ENCODE peak calls at places on chromosomes 11 and 22, in four cellular contexts. P, A, Z and M are unnamed samples. For H3K4me1, the result is how much of the 10 kb centered on the place peaks cover.

GRCh38 chr22:36406721-36407120 is 19.0 kb upstream of the MYH9 start:
- DNase-seq in Z (no peak), P (no peak), A (no peak), M (no peak)

GRCh38 chr22:39448205-39449054 is 8.4 kb upstream of the MGAT3 start:
- DNase-seq in Z (no peak), P (no peak), A (no peak), M (no peak)

GRCh38 chr11:16604784-16605439 is 133.5 kb upstream of the C11orf58 start:
- DNase-seq in P (peak), A (peak), Z (peak), M (no peak)

GRCh38 chr11:23236846-23237550 is 376.7 kb upstream of the CCDC179 start:
- DNase-seq in P (peak), Z (no peak), A (no peak), M (no peak)

GRCh38 chr11:76654310-76654851 is 16.2 kb downstream of the LRRC32 start:
- DNase-seq in P (peak), A (peak), Z (no peak), M (no peak)

GRCh38 chr22:22836635-22837034 is 51.0 kb upstream of the IGLL5 start:
- DNase-seq in P (no peak), A (no peak), Z (no peak), M (no peak)

GRCh38 chr11:134725939-134726639 is 314.0 kb upstream of the B3GAT1 start:
- DNase-seq in A (no peak), Z (no peak), P (no peak), M (no peak)

GRCh38 chr22:17884084-17884483 is 109.8 kb upstream of the BID start:
- DNase-seq in P (no peak), Z (no peak), A (no peak), M (no peak)

GRCh38 chr11:94103476-94103875 is 25.2 kb upstream of the PANX1 start:
- DNase-seq in Z (no peak), A (no peak), P (no peak), M (no peak)

GRCh38 chr11:27280131-27280530 is 82.9 kb downstream of the CCDC34 start:
- DNase-seq in A (no peak), Z (no peak), P (no peak), M (no peak)

GRCh38 chr22:44497218-44497903 is 672 bp downstream of the RTL6 start:
- DNase-seq in P (no peak), A (no peak), Z (peak), M (no peak)

GRCh38 chr11:115322553-115323203 is 181.5 kb downstream of the CADM1 start:
- DNase-seq in A (no peak), Z (no peak), P (no peak), M (no peak)

GRCh38 chr11:104795511-104796213 is 102.6 kb downstream of the CASP12 start:
- DNase-seq in A (no peak), Z (no peak), P (no peak), M (no peak)

GRCh38 chr11:104792861-104793260 is 105.4 kb downstream of the CASP12 start:
- DNase-seq in Z (no peak), P (no peak), A (no peak), M (no peak)

GRCh38 chr11:104799251-104799650 is 99.0 kb downstream of the CASP12 start:
- DNase-seq in P (no peak), Z (no peak), A (no peak), M (peak)

GRCh38 chr11:104803770-104804169 is 94.5 kb downstream of the CASP12 start:
- DNase-seq in A (no peak), Z (no peak), P (no peak), M (no peak)

DNA sequence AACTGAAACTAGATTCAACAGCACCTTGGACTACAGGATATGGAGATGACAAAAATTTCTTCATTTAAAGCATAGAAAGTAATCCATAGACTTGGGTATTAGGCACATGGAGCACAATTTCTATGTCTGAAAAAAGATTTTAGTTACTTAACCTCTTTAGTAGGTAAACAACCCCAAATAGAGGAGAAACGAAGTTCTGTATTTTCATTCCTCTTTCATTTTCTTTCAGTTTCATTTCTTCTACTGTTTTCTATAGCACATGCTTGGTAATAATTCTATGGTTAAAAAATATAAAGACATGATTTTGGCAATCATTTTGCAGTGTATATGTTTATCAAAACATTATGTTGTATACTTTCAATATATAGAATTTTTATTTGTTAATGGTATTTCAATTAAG is 99.5 kb downstream of the CASP12 start:
- DNase-seq in Z (no peak), P (no peak), A (no peak), M (no peak)
- H3K4me3 ChIP-seq in Z (no peak), P (no peak), A (no peak), M (peak)

GRCh38 chr11:61045271-61045670 is 57.0 kb upstream of the CD5 start:
- DNase-seq in Z (no peak), P (no peak), A (no peak), M (no peak)

GRCh38 chr11:61037694-61038093 is 64.6 kb upstream of the CD5 start:
- DNase-seq in P (peak), A (no peak), Z (no peak), M (no peak)

GRCh38 chr11:61042961-61043540 is 59.2 kb upstream of the CD5 start:
- DNase-seq in A (no peak), P (no peak), Z (no peak), M (peak)

GRCh38 chr11:61041755-61042518 is 60.4 kb upstream of the CD5 start:
- DNase-seq in P (no peak), A (no peak), Z (no peak), M (peak)

DNA sequence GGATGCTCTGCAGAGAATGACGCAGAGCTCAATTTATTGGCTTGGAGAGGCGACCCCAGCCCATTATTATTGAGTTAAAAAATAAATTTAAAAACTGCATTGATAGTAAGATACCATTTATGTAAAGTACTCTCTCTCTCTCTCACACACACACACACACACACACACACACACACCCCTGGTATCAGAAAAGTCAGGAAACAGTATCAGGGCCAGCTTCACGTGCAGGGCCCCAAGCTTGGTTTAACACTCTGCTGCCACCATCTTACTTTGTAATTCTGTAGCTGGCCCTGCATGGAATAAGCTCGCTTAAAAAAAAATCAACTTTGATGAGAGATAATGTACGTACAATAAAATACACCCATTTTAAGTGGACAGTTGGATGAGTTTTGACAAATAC is 59.8 kb upstream of the CD5 start:
- DNase-seq in Z (no peak), P (no peak), A (no peak), M (no peak)
- H3K27ac ChIP-seq in Z (no peak), P (no peak), A (no peak), M (peak)

GRCh38 chr11:118893662-118894061 is 10.0 kb downstream of the CXCR5 start:
- DNase-seq in P (no peak), A (peak), Z (no peak), M (no peak)

GRCh38 chr11:118894192-118894591 is 10.5 kb downstream of the CXCR5 start:
- DNase-seq in A (no peak), P (no peak), Z (no peak), M (no peak)

GRCh38 chr11:118896921-118897591 is 13.4 kb downstream of the CXCR5 start:
- DNase-seq in A (no peak), Z (no peak), P (no peak), M (no peak)

GRCh38 chr11:118896472-118896913 is 12.8 kb downstream of the CXCR5 start:
- DNase-seq in P (no peak), Z (no peak), A (no peak), M (no peak)

GRCh38 chr11:118895093-118896039 is 11.7 kb downstream of the CXCR5 start:
- DNase-seq in A (no peak), P (no peak), Z (no peak), M (peak)
- H3K4me1 ChIP-seq in A (under half), P (under half), Z (under half), M (half or more)

GRCh38 chr22:20580179-20580578 is 72.8 kb downstream of the MED15 start:
- DNase-seq in P (no peak), Z (no peak), A (no peak), M (no peak)
- H3K4me3 ChIP-seq in P (no peak), Z (no peak), A (no peak), M (no peak)

GRCh38 chr11:62705401-62705800 is 1.8 kb downstream of the BSCL2 start:
- DNase-seq in A (no peak), Z (no peak), P (no peak), M (no peak)
- H3K27ac ChIP-seq in A (peak), Z (peak), P (peak), M (peak)

GRCh38 chr22:24920029-24920428 is 26.5 kb downstream of the LHFPL7 start:
- DNase-seq in A (no peak), P (no peak), Z (no peak), M (no peak)
- H3K4me1 ChIP-seq in A (under half), P (under half), Z (under half), M (under half)

GRCh38 chr11:69121621-69122336 is 34.0 kb upstream of the SMIM38 start:
- DNase-seq in P (no peak), A (no peak), Z (no peak), M (no peak)

GRCh38 chr11:69125861-69126260 is 29.9 kb upstream of the SMIM38 start:
- DNase-seq in Z (no peak), P (no peak), A (peak), M (no peak)

GRCh38 chr11:69122337-69122641 is 33.4 kb upstream of the SMIM38 start:
- DNase-seq in A (no peak), Z (no peak), P (no peak), M (no peak)

GRCh38 chr11:69122642-69123431 is 32.9 kb upstream of the SMIM38 start:
- DNase-seq in Z (peak), P (peak), A (peak), M (no peak)

GRCh38 chr11:69123593-69124545 is 31.9 kb upstream of the SMIM38 start:
- DNase-seq in A (no peak), P (no peak), Z (no peak), M (no peak)
- H3K4me3 ChIP-seq in A (no peak), P (no peak), Z (no peak), M (no peak)